ENCODE peak calls at places on chromosomes 11 and 22, in four cellular contexts. D is aorta; F is activated T-helper 1 cell treated with anti-CD3 and anti-CD28 coated beads, Interleukin-2, amount 50 U/mL, for 16 hours; U is activated CD8-positive, alpha-beta memory T cell treated with anti-CD3 and anti-CD28 coated beads for 48 hours. M is an unnamed sample.

GRCh38 chr22:23187871-23188700 is 7.8 kb downstream of the BCR start:
- DNase-seq in D (no peak), F (no peak), U (no peak), M (no peak)

GRCh38 chr11:36389811-36390210 is 93.7 kb downstream of the PRR5L start:
- DNase-seq in F (no peak), U (no peak), D (no peak), M (no peak)

GRCh38 chr11:10748241-10748640 is 2.8 kb upstream of the CTR9 start:
- DNase-seq in D (no peak), U (no peak), F (no peak), M (no peak)

GRCh38 chr11:122656073-122656630 is 630 bp downstream of the UBASH3B start:
- DNase-seq in F (peak; percentile 5), D (peak; percentile 62), U (peak; percentile 38), M (no peak)

GRCh38 chr11:109512680-109513079 is 90.7 kb downstream of the C11orf87 start:
- DNase-seq in F (no peak), U (no peak), D (no peak), M (peak; percentile 83)

GRCh38 chr11:36455658-36456111 is 54.4 kb downstream of the TRAF6 start:
- DNase-seq in U (no peak), D (peak; percentile 94), F (no peak), M (no peak)

GRCh38 chr22:42080287-42080686 is 787 bp downstream of the SMDT1 start:
- DNase-seq in U (no peak), F (no peak), D (no peak), M (no peak)

GRCh38 chr11:75437966-75438659 is 5.1 kb upstream of the KLHL35 start:
- DNase-seq in F (no peak), U (no peak), D (no peak), M (no peak)

GRCh38 chr11:1333091-1333772 is 23.8 kb upstream of the TOLLIP start:
- DNase-seq in D (no peak), U (no peak), F (no peak), M (no peak)

GRCh38 chr22:48821346-48822186 is 1006.1 kb downstream of the BRD1 start:
- DNase-seq in F (no peak), U (no peak), D (no peak), M (no peak)

GRCh38 chr22:47114813-47115517 is 352.5 kb downstream of the TBC1D22A start:
- DNase-seq in F (no peak), U (no peak), D (peak; percentile 22), M (no peak)

GRCh38 chr11:8250981-8251620 is 12.6 kb downstream of the LMO1 start:
- DNase-seq in F (no peak), D (no peak), U (no peak), M (no peak)

GRCh38 chr11:66864924-66865697 is 8.2 kb downstream of the LRFN4 start:
- DNase-seq in F (no peak), D (no peak), U (no peak), M (no peak)

GRCh38 chr11:116851631-116852030 is 14.2 kb upstream of the APOA1 start:
- DNase-seq in F (peak; percentile 14), D (no peak), U (no peak), M (peak; percentile 85)

GRCh38 chr22:49360746-49361145 is 466.9 kb downstream of the BRD1 start:
- DNase-seq in F (no peak), U (no peak), D (no peak), M (no peak)

GRCh38 chr11:10899542-10899830 is 41.6 kb upstream of the ZBED5 start:
- DNase-seq in U (no peak), D (peak; percentile 74), F (no peak), M (no peak)

M was measured in Jurkat, Clone E6-1.